ENCODE peak calls at places on chromosomes 16 and 17, in nine cellular contexts. Z, F, Y, N, S, I, R, H and X are unnamed samples.
A peak's percentile ranks its signal among the peaks of the same experiment; 100 is the strongest.

GRCh38 chr17:334974-335481 is 17.6 kb downstream of the RPH3AL start:
- DNase-seq in Z (no peak), F (no peak), Y (no peak), N (no peak), S (no peak), I (no peak), R (no peak), H (no peak), X (no peak)

GRCh38 chr16:57516176-57516725 is 20.1 kb downstream of the CCDC102A start:
- DNase-seq in Z (peak; percentile 15), F (no peak), Y (no peak), N (no peak), S (no peak), I (no peak), R (no peak), H (no peak), X (no peak)

GRCh38 chr17:69608808-69609494 is 194.5 kb downstream of the MAP2K6 start:
- DNase-seq in Z (no peak), F (peak; percentile 97), Y (peak; percentile 96), N (peak; percentile 91), S (no peak), I (no peak), R (peak; percentile 97), H (no peak), X (no peak)

GRCh38 chr16:30030841-30031413 is at the start of gene TLCD3B:
- DNase-seq in Z (peak; percentile 48), F (no peak), Y (no peak), N (no peak), S (peak; percentile 51), I (no peak), R (no peak), H (no peak), X (peak; percentile 46)

GRCh38 chr17:71224824-71225575 is 895.8 kb upstream of the SOX9 start:
- DNase-seq in Z (no peak), F (no peak), Y (no peak), N (peak; percentile 10), S (no peak), I (no peak), R (no peak), H (no peak), X (no peak)

GRCh38 chr16:3188925-3189825 is 1.2 kb downstream of the OR1F1 start:
- DNase-seq in Z (no peak), F (peak; percentile 72), Y (peak; percentile 59), N (peak; percentile 60), S (peak; percentile 63), I (no peak), R (peak; percentile 86), H (peak; percentile 80), X (no peak)

GRCh38 chr17:72878975-72879660 is 213.4 kb downstream of the SLC39A11 start:
- DNase-seq in Z (no peak), F (no peak), Y (no peak), N (no peak), S (no peak), I (no peak), R (no peak), H (no peak), X (no peak)

GRCh38 chr16:4664538-4665418 is 28.6 kb upstream of the NUDT16L1 start:
- DNase-seq in Z (no peak), F (no peak), Y (no peak), N (peak; percentile 10), S (no peak), I (no peak), R (peak; percentile 57), H (no peak), X (no peak)

GRCh38 chr16:70349783-70350182 is 3.1 kb downstream of the DDX19A start:
- DNase-seq in Z (no peak), F (no peak), Y (no peak), N (no peak), S (no peak), I (no peak), R (no peak), H (no peak), X (no peak)

GRCh38 chr16:11329080-11329491 is 16.2 kb upstream of the RMI2 start:
- DNase-seq in Z (no peak), F (no peak), Y (peak; percentile 44), N (peak; percentile 40), S (no peak), I (no peak), R (peak; percentile 49), H (no peak), X (no peak)

GRCh38 chr17:37683454-37683984 is 40.3 kb upstream of the DDX52 start:
- DNase-seq in Z (no peak), F (no peak), Y (no peak), N (no peak), S (no peak), I (no peak), R (no peak), H (no peak), X (no peak)

GRCh38 chr17:31392002-31392855 is 754 bp downstream of the RAB11FIP4 start:
- DNase-seq in Z (peak; percentile 27), F (no peak), Y (no peak), N (no peak), S (no peak), I (no peak), R (no peak), H (no peak), X (no peak)

GRCh38 chr17:29593546-29594440 is 861 bp downstream of the ANKRD13B start:
- DNase-seq in Z (no peak), F (no peak), Y (peak; percentile 24), N (peak; percentile 23), S (peak; percentile 57), I (peak; percentile 13), R (no peak), H (peak; percentile 79), X (no peak)
- TF ChIP-seq CTCF in Z (peak; percentile 35), F (peak; percentile 27), Y (peak; percentile 17), N (no peak), S (no peak), I (no peak), R (no peak), H (no peak), X (peak; percentile 38)

GRCh38 chr16:49514391-49514980 is 140.9 kb downstream of the C16orf78 start:
- DNase-seq in Z (no peak), F (no peak), Y (no peak), N (no peak), S (no peak), I (no peak), R (no peak), H (no peak), X (peak; percentile 27)

GRCh38 chr16:49515016-49515415 is 141.4 kb downstream of the C16orf78 start:
- DNase-seq in Z (no peak), F (no peak), Y (no peak), N (no peak), S (no peak), I (no peak), R (no peak), H (no peak), X (no peak)

GRCh38 chr16:49510676-49511305 is 137.2 kb downstream of the C16orf78 start:
- DNase-seq in Z (no peak), F (no peak), Y (no peak), N (no peak), S (no peak), I (no peak), R (no peak), H (no peak), X (no peak)

GRCh38 chr16:49515861-49516260 is 142.3 kb downstream of the C16orf78 start:
- DNase-seq in Z (no peak), F (no peak), Y (no peak), N (no peak), S (no peak), I (no peak), R (no peak), H (no peak), X (no peak)

DNA sequence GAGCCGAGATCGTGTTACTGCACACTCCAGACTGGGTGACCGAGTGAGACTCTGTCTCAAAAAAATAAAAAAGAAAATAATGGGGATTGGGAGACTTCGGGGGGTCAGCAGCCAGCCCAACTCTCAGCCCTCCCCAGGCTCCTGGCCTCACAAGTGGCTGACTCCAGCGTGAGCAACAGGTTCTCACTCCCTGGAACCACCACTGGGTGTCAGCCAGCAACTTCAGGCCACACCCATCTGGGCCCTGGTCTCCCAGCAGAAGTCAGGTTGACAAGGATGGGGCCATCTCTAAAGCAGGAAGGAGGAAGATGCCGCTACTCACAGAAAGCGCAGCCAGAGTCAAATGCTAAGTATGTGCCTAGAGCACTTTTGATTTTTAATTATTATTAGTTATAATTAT is 139.4 kb downstream of the C16orf78 start:
- DNase-seq in Z (no peak), F (no peak), Y (no peak), N (no peak), S (no peak), I (no peak), R (peak; percentile 20), H (peak; percentile 58), X (no peak)
- TF ChIP-seq CTCF in Z (no peak), F (no peak), Y (no peak), N (no peak), S (no peak), I (no peak), R (peak; percentile 10), H (no peak), X (peak; percentile 31)

DNA sequence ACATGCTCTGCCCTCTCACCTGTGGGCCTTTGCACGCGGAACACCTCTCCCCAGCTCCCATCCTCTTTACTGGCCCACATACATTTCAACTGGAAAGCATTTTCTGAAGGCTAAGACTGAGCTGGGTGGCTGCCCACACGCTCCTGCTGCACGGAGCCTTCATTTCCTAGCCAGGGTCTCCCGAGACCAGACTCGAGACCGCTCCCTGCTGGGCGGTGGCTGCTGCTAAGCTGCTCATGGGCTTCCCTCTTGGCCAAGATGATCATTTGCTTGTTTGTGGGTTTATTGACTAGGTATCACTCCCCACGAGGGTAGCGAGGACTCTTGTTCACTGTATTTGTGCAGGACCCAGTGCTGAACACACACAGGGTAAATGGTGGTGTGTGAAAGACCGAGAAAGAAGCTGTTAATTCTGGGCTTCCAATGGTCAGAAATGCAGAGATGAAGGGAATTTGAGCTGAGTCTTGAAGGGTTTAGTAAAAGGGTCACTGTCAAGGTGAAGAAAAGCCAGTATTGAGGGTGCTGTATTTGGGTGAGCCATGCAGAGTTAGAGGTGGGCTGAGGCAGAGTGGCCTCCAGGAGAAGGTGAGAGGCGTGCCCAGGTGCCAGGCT is 907 bp downstream of the TRAPPC2L start:
- DNase-seq in Z (peak; percentile 86), F (peak; percentile 69), Y (peak; percentile 72), N (peak; percentile 76), S (peak; percentile 75), I (peak; percentile 58), R (peak; percentile 78), H (peak; percentile 72), X (no peak)
- TF ChIP-seq CTCF in Z (peak; percentile 79), F (peak; percentile 80), Y (peak; percentile 78), N (peak; percentile 73), S (peak; percentile 60), I (no peak), R (peak; percentile 85), H (no peak), X (peak; percentile 60)

GRCh38 chr17:30299000-30299399 is 7.3 kb upstream of the BLMH start:
- DNase-seq in Z (no peak), F (no peak), Y (peak; percentile 21), N (peak; percentile 46), S (no peak), I (no peak), R (peak; percentile 47), H (no peak), X (no peak)
- TF ChIP-seq CTCF in Z (peak; percentile 30), F (peak; percentile 76), Y (peak; percentile 53), N (peak; percentile 23), S (no peak), I (no peak), R (peak; percentile 39), H (no peak), X (peak; percentile 29)

DNA sequence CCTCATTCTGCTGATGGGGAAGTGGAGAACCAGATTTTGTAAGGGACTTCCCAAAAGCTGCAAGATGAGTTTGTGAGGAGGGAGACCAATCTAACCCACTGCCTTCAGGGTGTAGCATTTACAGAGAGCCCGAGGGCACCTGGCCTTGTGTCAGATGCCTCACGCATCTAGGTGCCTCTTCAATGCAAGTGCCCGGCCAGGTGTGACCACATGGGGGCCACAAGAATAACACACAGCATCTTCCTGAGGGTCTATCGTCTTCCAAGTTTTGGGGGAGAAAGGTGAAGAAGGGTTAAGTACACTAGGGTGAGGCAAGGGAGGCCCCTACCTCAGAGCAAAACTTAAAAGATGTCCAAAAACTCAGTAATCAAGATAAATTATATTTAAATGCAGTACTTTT is 401.7 kb upstream of the CDH5 start:
- DNase-seq in Z (no peak), F (no peak), Y (no peak), N (no peak), S (no peak), I (no peak), R (no peak), H (peak; percentile 32), X (no peak)
- TF ChIP-seq CTCF in Z (no peak), F (peak; percentile 14), Y (no peak), N (no peak), S (no peak), I (no peak), R (no peak), H (no peak), X (no peak)